ENCODE peak calls at places on chromosomes 4 and X, in nine cellular contexts. F is left colon; Y is activated CD4-positive, alpha-beta T cell treated with anti-CD3 and anti-CD28 coated beads, Interleukin-2, amount 50 U/mL, for 24 hours; Z is KBM-7; V is GM12864; J is DMS153; Q is epithelial cell of esophagus; O is mucosa of descending colon; W is AG08396. M is an unnamed sample.

GRCh38 chr4:104494822-104495559 is at the start of gene CXXC4:
- DNase-seq in J (peak; percentile 91), F (peak; percentile 75), O (peak; percentile 63), Y (no peak), Z (peak; percentile 52), Q (peak; percentile 43), W (peak; percentile 37), V (no peak), M (no peak)

GRCh38 chr4:84177831-84178230 is 321.3 kb downstream of the NKX6-1 start:
- DNase-seq in V (no peak), Q (peak; percentile 54), J (no peak), Z (no peak), Y (no peak), F (no peak), W (no peak), O (no peak), M (no peak)

GRCh38 chr4:168907119-168907698 is 102.8 kb downstream of the CBR4 start:
- DNase-seq in Y (no peak), Z (no peak), J (no peak), Q (no peak), F (no peak), W (no peak), V (no peak), O (no peak), M (no peak)

GRCh38 chrX:10235851-10236250 is 79.1 kb downstream of the CLCN4 start:
- DNase-seq in F (no peak), Z (no peak), O (no peak), Y (no peak), W (no peak), Q (no peak), J (no peak), V (no peak), M (peak; percentile 48)

GRCh38 chrX:84248226-84248625 is 60.2 kb upstream of the RPS6KA6 start:
- DNase-seq in W (peak; percentile 18), V (no peak), Y (no peak), O (no peak), F (no peak), J (no peak), Q (peak; percentile 48), Z (no peak), M (no peak)

GRCh38 chr4:15515106-15515505 is 45.4 kb downstream of the CC2D2A start:
- DNase-seq in Q (no peak), F (no peak), O (no peak), V (no peak), Y (no peak), W (no peak), Z (no peak), J (no peak), M (no peak)

GRCh38 chr4:122739174-122739573 is 6.7 kb downstream of the BBS12 start:
- DNase-seq in F (no peak), W (peak; percentile 38), Y (no peak), O (no peak), V (no peak), Z (no peak), Q (peak; percentile 53), J (no peak), M (peak; percentile 74)

GRCh38 chr4:64417974-64418373 is 8.7 kb upstream of the TECRL start:
- DNase-seq in Y (no peak), J (no peak), Z (no peak), V (no peak), O (no peak), Q (peak; percentile 4), F (no peak), W (no peak), M (no peak)

GRCh38 chr4:40214661-40215418 is 18.0 kb downstream of the RHOH start:
- DNase-seq in Y (no peak), V (no peak), W (no peak), Z (no peak), J (no peak), Q (no peak), F (no peak), O (no peak), M (peak; percentile 51)

GRCh38 chr4:37934096-37934495 is 26.1 kb upstream of the PTTG2 start:
- DNase-seq in J (no peak), Z (no peak), V (no peak), F (no peak), Y (no peak), Q (no peak), W (no peak), O (no peak), M (no peak)

GRCh38 chr4:145041378-145041777 is 56.6 kb downstream of the ANAPC10 start:
- DNase-seq in O (no peak), W (no peak), Z (peak; percentile 30), V (peak; percentile 53), J (no peak), Y (no peak), Q (no peak), F (no peak), M (peak; percentile 92)

GRCh38 chrX:134733595-134733994 is 75.3 kb upstream of the PLAC1 start:
- DNase-seq in Z (no peak), Y (no peak), O (no peak), F (no peak), W (no peak), V (no peak), J (no peak), Q (no peak), M (no peak)

GRCh38 chr4:56424697-56425514 is 10.5 kb downstream of the PPAT start:
- DNase-seq in J (no peak), V (no peak), Y (no peak), O (no peak), F (no peak), Z (peak; percentile 42), W (peak; percentile 20), Q (peak; percentile 40), M (peak; percentile 10)

GRCh38 chrX:114583646-114584433 is at the start of gene HTR2C:
- DNase-seq in Z (no peak), Q (no peak), O (no peak), J (no peak), Y (no peak), W (no peak), F (no peak), V (no peak), M (no peak)

GRCh38 chr4:128848461-128848860 is 39.0 kb downstream of the JADE1 start:
- DNase-seq in V (no peak), W (no peak), Z (no peak), O (no peak), Y (no peak), F (no peak), Q (no peak), J (no peak), M (no peak)

GRCh38 chrX:154351183-154352011 is 23.0 kb downstream of the FLNA start:
- DNase-seq in V (no peak), O (peak; percentile 79), Y (no peak), W (no peak), Q (no peak), F (peak; percentile 58), J (no peak), Z (no peak), M (no peak)

GRCh38 chr4:119744580-119744979 is 116.0 kb upstream of the PDE5A start:
- DNase-seq in F (no peak), V (no peak), W (no peak), O (no peak), Q (peak; percentile 16), Y (no peak), Z (no peak), J (no peak), M (no peak)

GRCh38 chrX:100407147-100407783 is 2.8 kb downstream of the PCDH19 start:
- DNase-seq in V (no peak), Y (no peak), Q (no peak), O (no peak), W (no peak), Z (no peak), F (no peak), J (no peak), M (no peak)

GRCh38 chr4:24382381-24382780 is 202.0 kb downstream of the DHX15 start:
- DNase-seq in O (no peak), J (no peak), F (no peak), Z (no peak), W (no peak), Y (no peak), Q (peak; percentile 86), V (no peak), M (no peak)

GRCh38 chr4:139175647-139176298 is 1.2 kb downstream of the ELF2 start:
- DNase-seq in V (no peak), Q (no peak), W (no peak), J (no peak), O (no peak), Y (peak; percentile 1), Z (peak; percentile 53), F (no peak), M (peak; percentile 39)

GRCh38 chrX:117743469-117744251 is 372.9 kb downstream of the KLHL13 start:
- DNase-seq in O (no peak), F (no peak), V (no peak), Y (no peak), W (peak; percentile 4), Z (peak; percentile 6), J (no peak), Q (peak; percentile 35), M (peak; percentile 52)

GRCh38 chr4:69546121-69546520 is 50.4 kb upstream of the UGT2B4 start:
- DNase-seq in Y (no peak), V (no peak), F (no peak), J (no peak), O (no peak), W (no peak), Q (peak; percentile 17), Z (peak; percentile 35), M (peak; percentile 91)

GRCh38 chrX:114181195-114181594 is 402.7 kb upstream of the HTR2C start:
- DNase-seq in V (no peak), Q (no peak), J (no peak), Z (no peak), F (no peak), W (no peak), Y (no peak), O (no peak), M (no peak)

GRCh38 chr4:150668824-150669223 is 86.9 kb downstream of the MAB21L2 start:
- DNase-seq in Y (no peak), Z (no peak), O (no peak), Q (no peak), W (no peak), V (no peak), J (no peak), F (no peak), M (no peak)

M was measured in MV-4-11.